ENCODE peak calls at places on chromosomes 13 and 19, in four cellular contexts. Y is transverse colon, Q is thoracic aorta, L is heart right ventricle. V is an unnamed sample.
A peak's percentile ranks its signal among the peaks of the same experiment; 100 is the strongest.

GRCh38 chr13:108463365-108463764 is 166.0 kb upstream of the MYO16 start:
- DNase-seq in Y (no peak), Q (no peak), L (no peak), V (no peak)

GRCh38 chr19:30529876-30530275 is 157.7 kb downstream of the ZNF536 start:
- DNase-seq in Y (no peak), Q (no peak), L (no peak), V (no peak)

GRCh38 chr19:43470288-43470687 is 4.9 kb upstream of the LYPD3 start:
- DNase-seq in Y (no peak), Q (no peak), L (no peak), V (no peak)

GRCh38 chr13:23365652-23366051 is 67.8 kb downstream of the SACS start:
- DNase-seq in Y (no peak), Q (no peak), L (no peak), V (no peak)

GRCh38 chr19:55082023-55082851 is 6.6 kb downstream of the EPS8L1 start:
- DNase-seq in Y (no peak), Q (no peak), L (no peak), V (no peak)

GRCh38 chr19:53088091-53088490 is 15.1 kb downstream of the ZNF160 start:
- DNase-seq in Y (no peak), Q (no peak), L (no peak), V (no peak)

GRCh38 chr19:46049597-46049996 is 8.8 kb upstream of the IGFL4 start:
- DNase-seq in Y (no peak), Q (no peak), L (no peak), V (no peak)

GRCh38 chr13:27820524-27821482 is 28.5 kb downstream of the GSX1 start:
- DNase-seq in Y (no peak), Q (no peak), L (no peak), V (no peak)

GRCh38 chr13:113862766-113863510 is 938 bp downstream of the GAS6 start:
- DNase-seq in Y (peak; percentile 76), Q (no peak), L (no peak), V (peak; percentile 77)

V was measured in stomach.